ENCODE peak calls at places on chromosomes 11 and 22, in eight cellular contexts. One of them, this sample, is unnamed.

GRCh38 chr11:46743043-46743442 is 24.0 kb downstream of the F2 start:
- DNase-seq in heart left ventricle: no peak
- DNase-seq in GM12891: no peak
- DNase-seq in tibial nerve: no peak
- DNase-seq in transverse colon: no peak
- DNase-seq in sigmoid colon: no peak
- DNase-seq in thyroid gland: no peak
- DNase-seq in prostate gland: no peak
- DNase-seq in this sample: no peak

GRCh38 chr11:133928628-133929059 is 28.1 kb downstream of the IGSF9B start:
- DNase-seq in transverse colon: no peak
- DNase-seq in tibial nerve: no peak
- DNase-seq in prostate gland: peak
- DNase-seq in thyroid gland: no peak
- DNase-seq in heart left ventricle: no peak
- DNase-seq in sigmoid colon: no peak
- DNase-seq in GM12891: no peak
- DNase-seq in this sample: no peak

GRCh38 chr11:36775157-36775556 is 177.1 kb upstream of the RAG2 start:
- DNase-seq in tibial nerve: no peak
- DNase-seq in GM12891: no peak
- DNase-seq in thyroid gland: no peak
- DNase-seq in heart left ventricle: no peak
- DNase-seq in sigmoid colon: no peak
- DNase-seq in transverse colon: no peak
- DNase-seq in prostate gland: no peak
- DNase-seq in this sample: no peak

GRCh38 chr11:132941024-132941646 is 591.2 kb downstream of the OPCML start:
- DNase-seq in prostate gland: no peak
- DNase-seq in thyroid gland: peak
- DNase-seq in transverse colon: no peak
- DNase-seq in GM12891: peak
- DNase-seq in tibial nerve: no peak
- DNase-seq in heart left ventricle: no peak
- DNase-seq in sigmoid colon: no peak
- DNase-seq in this sample: no peak

GRCh38 chr11:16782226-16782919 is 43.9 kb downstream of the C11orf58 start:
- DNase-seq in thyroid gland: peak
- DNase-seq in prostate gland: no peak
- DNase-seq in GM12891: no peak
- DNase-seq in sigmoid colon: peak
- DNase-seq in tibial nerve: no peak
- DNase-seq in transverse colon: no peak
- DNase-seq in heart left ventricle: no peak
- DNase-seq in this sample: no peak

GRCh38 chr11:99739464-99740089 is 718.8 kb downstream of the CNTN5 start:
- DNase-seq in thyroid gland: peak
- DNase-seq in prostate gland: no peak
- DNase-seq in tibial nerve: no peak
- DNase-seq in sigmoid colon: no peak
- DNase-seq in heart left ventricle: no peak
- DNase-seq in transverse colon: no peak
- DNase-seq in GM12891: peak
- DNase-seq in this sample: peak

GRCh38 chr11:61547246-61547645 is 33.6 kb downstream of the SYT7 start:
- DNase-seq in thyroid gland: no peak
- DNase-seq in transverse colon: no peak
- DNase-seq in heart left ventricle: no peak
- DNase-seq in sigmoid colon: no peak
- DNase-seq in prostate gland: no peak
- DNase-seq in GM12891: no peak
- DNase-seq in tibial nerve: no peak
- DNase-seq in this sample: no peak

GRCh38 chr11:112584674-112585073 is 324.0 kb upstream of the PLET1 start:
- DNase-seq in prostate gland: no peak
- DNase-seq in sigmoid colon: no peak
- DNase-seq in thyroid gland: no peak
- DNase-seq in GM12891: no peak
- DNase-seq in transverse colon: no peak
- DNase-seq in tibial nerve: no peak
- DNase-seq in heart left ventricle: no peak
- DNase-seq in this sample: no peak

GRCh38 chr22:44728761-44729261 is 23.6 kb upstream of the ARHGAP8 start:
- DNase-seq in heart left ventricle: peak
- DNase-seq in thyroid gland: no peak
- DNase-seq in prostate gland: no peak
- DNase-seq in sigmoid colon: peak
- DNase-seq in tibial nerve: no peak
- DNase-seq in GM12891: no peak
- DNase-seq in transverse colon: no peak
- DNase-seq in this sample: no peak

GRCh38 chr11:2300936-2301630 is 635 bp downstream of the C11orf21 start:
- DNase-seq in prostate gland: no peak
- DNase-seq in tibial nerve: no peak
- DNase-seq in thyroid gland: no peak
- DNase-seq in heart left ventricle: peak
- DNase-seq in GM12891: no peak
- DNase-seq in transverse colon: no peak
- DNase-seq in sigmoid colon: no peak
- DNase-seq in this sample: no peak

GRCh38 chr22:45284705-45285305 is at the start of gene UPK3A:
- DNase-seq in tibial nerve: no peak
- DNase-seq in transverse colon: peak
- DNase-seq in GM12891: peak
- DNase-seq in thyroid gland: peak
- DNase-seq in heart left ventricle: peak
- DNase-seq in sigmoid colon: no peak
- DNase-seq in prostate gland: peak
- DNase-seq in this sample: no peak

GRCh38 chr11:44574620-44575287 is 9.3 kb downstream of the CD82 start:
- DNase-seq in GM12891: no peak
- DNase-seq in heart left ventricle: no peak
- DNase-seq in prostate gland: peak
- DNase-seq in thyroid gland: no peak
- DNase-seq in tibial nerve: no peak
- DNase-seq in transverse colon: no peak
- DNase-seq in sigmoid colon: no peak
- DNase-seq in this sample: no peak

GRCh38 chr11:126416542-126417090 is 61.1 kb downstream of the ST3GAL4 start:
- DNase-seq in tibial nerve: peak
- DNase-seq in sigmoid colon: peak
- DNase-seq in prostate gland: peak
- DNase-seq in transverse colon: peak
- DNase-seq in heart left ventricle: peak
- DNase-seq in GM12891: peak
- DNase-seq in thyroid gland: peak
- DNase-seq in this sample: peak

GRCh38 chr11:100691886-100692285 is 4.8 kb downstream of the ARHGAP42 start:
- DNase-seq in transverse colon: no peak
- DNase-seq in thyroid gland: no peak
- DNase-seq in tibial nerve: no peak
- DNase-seq in prostate gland: no peak
- DNase-seq in sigmoid colon: no peak
- DNase-seq in heart left ventricle: no peak
- DNase-seq in GM12891: no peak
- DNase-seq in this sample: no peak

GRCh38 chr11:57777969-57778317 is 16.3 kb downstream of the CTNND1 start:
- DNase-seq in GM12891: no peak
- DNase-seq in prostate gland: peak
- DNase-seq in transverse colon: peak
- DNase-seq in tibial nerve: no peak
- DNase-seq in thyroid gland: peak
- DNase-seq in sigmoid colon: no peak
- DNase-seq in heart left ventricle: no peak
- DNase-seq in this sample: no peak

GRCh38 chr11:120132645-120133185 is 5.2 kb downstream of the TRIM29 start:
- DNase-seq in tibial nerve: no peak
- DNase-seq in transverse colon: peak
- DNase-seq in heart left ventricle: no peak
- DNase-seq in sigmoid colon: no peak
- DNase-seq in GM12891: no peak
- DNase-seq in thyroid gland: no peak
- DNase-seq in prostate gland: no peak
- DNase-seq in this sample: no peak

GRCh38 chr11:9726313-9727022 is 62.6 kb downstream of the SWAP70 start:
- DNase-seq in GM12891: no peak
- DNase-seq in tibial nerve: no peak
- DNase-seq in sigmoid colon: no peak
- DNase-seq in prostate gland: no peak
- DNase-seq in heart left ventricle: no peak
- DNase-seq in transverse colon: no peak
- DNase-seq in thyroid gland: no peak
- DNase-seq in this sample: no peak

GRCh38 chr11:74388678-74389327 is 9.4 kb downstream of the PGM2L1 start:
- DNase-seq in thyroid gland: peak
- DNase-seq in GM12891: no peak
- DNase-seq in heart left ventricle: no peak
- DNase-seq in prostate gland: peak
- DNase-seq in transverse colon: peak
- DNase-seq in tibial nerve: peak
- DNase-seq in sigmoid colon: peak
- DNase-seq in this sample: no peak

GRCh38 chr22:45357492-45357891 is 47.8 kb downstream of the FAM118A start:
- DNase-seq in prostate gland: no peak
- DNase-seq in thyroid gland: no peak
- DNase-seq in heart left ventricle: no peak
- DNase-seq in tibial nerve: no peak
- DNase-seq in GM12891: no peak
- DNase-seq in sigmoid colon: no peak
- DNase-seq in transverse colon: no peak
- DNase-seq in this sample: no peak

GRCh38 chr11:103610435-103610834 is 426.0 kb upstream of the DDI1 start:
- DNase-seq in thyroid gland: no peak
- DNase-seq in prostate gland: no peak
- DNase-seq in heart left ventricle: no peak
- DNase-seq in sigmoid colon: no peak
- DNase-seq in GM12891: no peak
- DNase-seq in tibial nerve: no peak
- DNase-seq in transverse colon: no peak
- DNase-seq in this sample: no peak

GRCh38 chr11:103604310-103604709 is 432.1 kb upstream of the DDI1 start:
- DNase-seq in heart left ventricle: no peak
- DNase-seq in thyroid gland: no peak
- DNase-seq in sigmoid colon: no peak
- DNase-seq in prostate gland: no peak
- DNase-seq in GM12891: no peak
- DNase-seq in transverse colon: no peak
- DNase-seq in tibial nerve: no peak
- DNase-seq in this sample: no peak

GRCh38 chr11:103608566-103608965 is 427.9 kb upstream of the DDI1 start:
- DNase-seq in thyroid gland: no peak
- DNase-seq in prostate gland: no peak
- DNase-seq in sigmoid colon: no peak
- DNase-seq in heart left ventricle: no peak
- DNase-seq in GM12891: no peak
- DNase-seq in transverse colon: no peak
- DNase-seq in tibial nerve: no peak
- DNase-seq in this sample: no peak

DNA sequence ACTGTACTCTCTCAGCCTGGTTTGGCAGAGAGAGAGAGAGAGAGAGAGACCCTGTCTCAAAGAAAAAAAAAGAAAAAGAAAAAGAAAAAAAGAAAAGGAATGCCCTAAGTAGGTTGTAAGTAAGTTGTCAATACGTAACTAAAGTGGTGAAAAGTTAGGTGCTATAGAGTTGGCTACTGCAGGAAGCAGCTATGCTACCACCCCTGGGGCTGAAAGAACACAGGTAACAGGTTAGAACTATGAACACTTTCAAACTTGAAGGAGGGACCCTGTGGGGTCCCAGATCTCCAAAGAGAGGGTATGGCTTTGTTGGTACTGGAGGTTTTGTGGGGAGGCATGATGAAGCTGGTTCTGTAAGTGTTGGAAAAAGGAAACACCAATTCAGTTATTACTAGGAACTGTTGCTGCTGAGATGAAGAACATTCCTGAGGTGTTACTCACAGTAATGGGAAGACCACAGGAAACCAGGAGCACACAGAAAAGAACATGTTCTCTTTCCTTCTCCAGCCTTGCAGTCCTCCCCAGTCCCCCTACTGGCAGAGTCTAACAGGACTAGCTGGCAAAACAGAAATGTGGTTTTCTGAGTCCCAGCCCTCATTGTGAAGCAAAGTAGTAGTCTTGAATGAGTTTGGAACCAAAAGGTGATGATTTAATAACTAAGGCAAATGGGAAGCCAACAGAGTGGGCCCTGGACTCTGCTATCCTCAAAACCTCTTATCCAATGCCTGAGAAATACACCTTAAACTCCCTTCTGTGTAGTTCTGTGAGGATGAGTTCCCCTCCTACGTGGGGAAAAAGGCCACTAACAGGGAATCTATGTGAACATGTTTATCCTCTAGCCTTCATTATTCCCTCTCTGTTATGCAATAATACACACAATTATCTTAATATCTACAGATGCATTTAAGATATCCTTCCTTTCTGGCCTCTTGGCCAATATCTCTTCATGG is 427.0 kb upstream of the DDI1 start:
- DNase-seq in prostate gland: no peak
- DNase-seq in GM12891: no peak
- DNase-seq in heart left ventricle: no peak
- DNase-seq in transverse colon: no peak
- DNase-seq in thyroid gland: no peak
- DNase-seq in sigmoid colon: no peak
- DNase-seq in tibial nerve: no peak
- DNase-seq in this sample: no peak
- TF ChIP-seq POLR2A in prostate gland: no peak
- TF ChIP-seq POLR2A in GM12891: no peak
- TF ChIP-seq POLR2A in heart left ventricle: no peak
- TF ChIP-seq POLR2A in transverse colon: no peak
- TF ChIP-seq POLR2A in thyroid gland: no peak
- TF ChIP-seq POLR2A in sigmoid colon: no peak
- TF ChIP-seq POLR2A in tibial nerve: no peak
- TF ChIP-seq POLR2A in this sample: no peak

GRCh38 chr11:67648796-67649613 is 1.5 kb downstream of the ACY3 start:
- DNase-seq in sigmoid colon: peak
- DNase-seq in prostate gland: no peak
- DNase-seq in tibial nerve: no peak
- DNase-seq in GM12891: no peak
- DNase-seq in heart left ventricle: peak
- DNase-seq in thyroid gland: no peak
- DNase-seq in transverse colon: no peak
- DNase-seq in this sample: peak
- TF ChIP-seq POLR2A in sigmoid colon: no peak
- TF ChIP-seq POLR2A in prostate gland: no peak
- TF ChIP-seq POLR2A in tibial nerve: no peak
- TF ChIP-seq POLR2A in GM12891: no peak
- TF ChIP-seq POLR2A in heart left ventricle: no peak
- TF ChIP-seq POLR2A in thyroid gland: no peak
- TF ChIP-seq POLR2A in transverse colon: no peak
- TF ChIP-seq POLR2A in this sample: no peak

GRCh38 chr11:60242607-60243292 is at the start of gene MS4A4E:
- DNase-seq in sigmoid colon: no peak
- DNase-seq in transverse colon: no peak
- DNase-seq in thyroid gland: no peak
- DNase-seq in GM12891: no peak
- DNase-seq in prostate gland: no peak
- DNase-seq in heart left ventricle: no peak
- DNase-seq in tibial nerve: no peak
- DNase-seq in this sample: no peak
- TF ChIP-seq POLR2A in sigmoid colon: no peak
- TF ChIP-seq POLR2A in transverse colon: peak
- TF ChIP-seq POLR2A in thyroid gland: no peak
- TF ChIP-seq POLR2A in GM12891: no peak
- TF ChIP-seq POLR2A in prostate gland: no peak
- TF ChIP-seq POLR2A in heart left ventricle: no peak
- TF ChIP-seq POLR2A in tibial nerve: no peak
- TF ChIP-seq POLR2A in this sample: no peak

GRCh38 chr11:12673924-12674570 is at the start of gene TEAD1:
- DNase-seq in prostate gland: peak
- DNase-seq in thyroid gland: peak
- DNase-seq in transverse colon: peak
- DNase-seq in sigmoid colon: peak
- DNase-seq in heart left ventricle: peak
- DNase-seq in tibial nerve: peak
- DNase-seq in GM12891: peak
- DNase-seq in this sample: peak
- TF ChIP-seq POLR2A in prostate gland: peak
- TF ChIP-seq POLR2A in thyroid gland: peak
- TF ChIP-seq POLR2A in transverse colon: peak
- TF ChIP-seq POLR2A in sigmoid colon: peak
- TF ChIP-seq POLR2A in heart left ventricle: peak
- TF ChIP-seq POLR2A in tibial nerve: peak
- TF ChIP-seq POLR2A in GM12891: no peak
- TF ChIP-seq POLR2A in this sample: peak